ENCODE peak calls at places on chromosomes 3 and 15, in eight cellular contexts. J is aorta; P is Panc1; U is IMR-90; Q is A549; S is CD4-positive, alpha-beta memory T cell; F is gastrocnemius medialis; E is transverse colon. W is an unnamed sample. For H3K9me3, the result is how much of the 10 kb centered on the place peaks cover.

GRCh38 chr3:138834359-138835176 is at the start of gene PIK3CB:
- DNase-seq in J (peak), P (peak), U (peak), Q (peak), S (peak), F (peak), E (peak), W (peak)

GRCh38 chr3:194084284-194084683 is 51.7 kb upstream of the HES1 start:
- DNase-seq in J (no peak), P (no peak), U (no peak), Q (no peak), S (no peak), F (no peak), E (no peak), W (no peak)

GRCh38 chr3:128484404-128485282 is 8.4 kb downstream of the GATA2 start:
- DNase-seq in J (peak), P (no peak), U (no peak), Q (no peak), S (no peak), F (no peak), E (no peak), W (no peak)

GRCh38 chr15:100330221-100330620 is 11.6 kb downstream of the ADAMTS17 start:
- DNase-seq in J (no peak), P (no peak), U (no peak), Q (no peak), S (no peak), F (no peak), E (no peak), W (no peak)

GRCh38 chr3:128203171-128203570 is 49.9 kb downstream of the EEFSEC start:
- DNase-seq in J (no peak), P (no peak), U (no peak), Q (no peak), S (no peak), F (no peak), E (no peak), W (no peak)

GRCh38 chr15:41999290-42000285 is 21.3 kb downstream of the PLA2G4E start:
- DNase-seq in J (peak), P (no peak), U (no peak), Q (no peak), S (no peak), F (no peak), E (no peak), W (no peak)

GRCh38 chr15:31337352-31338031 is 10.9 kb downstream of the KLF13 start:
- DNase-seq in J (no peak), P (no peak), U (no peak), Q (no peak), S (peak), F (no peak), E (no peak), W (no peak)

GRCh38 chr15:55270301-55270700 is 19.3 kb downstream of the RAB27A start:
- DNase-seq in J (no peak), P (no peak), U (no peak), Q (no peak), S (no peak), F (no peak), E (no peak), W (no peak)

GRCh38 chr3:196650740-196651311 is 11.3 kb downstream of the NRROS start:
- DNase-seq in J (no peak), P (peak), U (peak), Q (peak), S (no peak), F (no peak), E (no peak), W (peak)

GRCh38 chr15:62591842-62592838 is 427.1 kb upstream of the C2CD4B start:
- DNase-seq in J (no peak), P (no peak), U (peak), Q (no peak), S (no peak), F (no peak), E (no peak), W (no peak)

GRCh38 chr3:171977426-171977825 is 62.0 kb upstream of the FNDC3B start:
- DNase-seq in J (no peak), P (no peak), U (no peak), Q (no peak), S (no peak), F (no peak), E (no peak), W (no peak)

GRCh38 chr3:127699098-127699945 is 26.6 kb downstream of the ABTB1 start:
- DNase-seq in J (peak), P (no peak), U (peak), Q (no peak), S (no peak), F (no peak), E (no peak), W (peak)

GRCh38 chr3:122944671-122945151 is 82.9 kb downstream of the SEMA5B start:
- DNase-seq in J (no peak), P (no peak), U (no peak), Q (no peak), S (no peak), F (no peak), E (no peak), W (peak)

GRCh38 chr3:100073555-100074307 is 40.6 kb downstream of the FILIP1L start:
- DNase-seq in J (no peak), P (no peak), U (peak), Q (no peak), S (no peak), F (no peak), E (peak), W (no peak)

DNA sequence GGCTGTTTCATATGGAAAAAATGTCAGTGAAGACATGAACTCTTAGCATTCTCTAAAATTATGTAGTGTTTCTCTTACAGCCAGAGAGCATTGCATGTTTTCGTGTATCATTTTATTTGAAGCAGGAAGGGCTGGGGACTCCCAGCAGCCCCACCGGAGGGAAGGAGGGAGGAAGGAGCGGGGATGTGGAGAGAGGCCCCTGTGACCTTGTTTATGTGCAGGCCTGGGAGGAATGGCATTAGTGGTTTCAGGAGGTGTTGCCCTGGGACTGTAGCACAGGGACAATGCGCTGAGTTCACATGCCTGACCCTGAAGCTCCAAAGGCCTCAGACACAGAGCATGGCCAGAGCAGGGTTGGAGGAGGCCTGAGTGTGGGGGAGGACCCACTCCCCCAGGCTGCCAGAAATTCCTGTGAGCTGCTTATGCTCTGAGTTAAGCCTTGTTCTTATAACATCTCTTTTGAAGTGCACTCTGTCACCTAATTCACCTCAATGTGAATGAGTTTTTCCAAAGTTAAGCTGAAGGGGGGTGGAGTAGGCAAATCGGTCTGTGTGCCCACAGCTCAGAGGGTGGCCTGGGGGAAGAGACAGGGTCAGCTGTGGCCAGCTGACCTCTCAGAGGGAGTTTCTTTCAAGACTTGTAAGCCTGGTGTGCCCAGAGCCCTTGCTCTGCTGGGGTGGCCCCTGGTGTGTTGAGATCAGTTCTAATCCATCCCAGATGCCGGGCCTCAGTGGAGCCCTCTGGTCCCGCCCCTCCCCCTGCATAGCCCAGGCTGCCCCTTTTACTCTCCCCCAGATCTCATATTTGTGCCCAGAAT is 3.9 kb upstream of the RNU6-1 start:
- DNase-seq in J (no peak), P (no peak), U (peak), Q (no peak), S (no peak), F (no peak), E (no peak), W (no peak)
- H3K9me3 ChIP-seq in J (under half), P (under half), U (under half), Q (under half), S (under half), F (under half), E (under half), W (under half)

DNA sequence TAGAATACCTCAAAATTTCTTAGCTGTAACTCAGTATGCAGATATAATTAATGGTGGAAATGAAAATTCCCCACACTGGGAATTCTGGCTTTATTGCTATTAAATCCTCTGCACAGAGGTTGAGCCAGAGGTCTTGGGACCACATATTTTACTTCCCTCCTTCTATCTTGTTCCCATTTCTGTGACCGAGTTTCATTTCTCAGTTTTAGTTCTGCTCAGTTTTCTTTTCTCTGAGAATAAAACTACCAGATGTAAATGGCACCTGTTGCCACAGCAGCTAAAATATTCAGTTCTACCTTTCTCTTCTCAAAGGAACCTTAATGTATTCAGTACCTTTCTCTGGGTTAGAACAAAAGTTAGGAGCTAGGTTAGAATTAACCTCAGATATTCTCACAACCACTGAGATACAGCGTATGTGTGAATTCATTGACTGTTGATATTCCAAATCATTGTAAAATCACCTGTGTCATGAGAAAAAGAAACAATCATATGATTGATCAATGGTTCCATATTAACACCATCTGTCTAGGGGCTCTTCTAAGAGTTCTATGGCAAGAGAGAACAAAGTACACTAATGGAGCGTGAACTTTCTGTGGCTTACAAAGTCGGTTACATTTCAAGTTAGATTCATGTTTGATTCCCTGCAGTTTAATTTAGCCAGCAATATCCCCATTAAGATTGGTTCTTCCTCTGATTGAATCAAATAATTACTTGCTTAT is 374.1 kb downstream of the EFHB start:
- DNase-seq in J (no peak), P (no peak), U (no peak), Q (no peak), S (no peak), F (no peak), E (no peak), W (no peak)
- H3K9me3 ChIP-seq in J (under half), P (under half), U (under half), Q (under half), S (under half), F (under half), E (under half), W (under half)

DNA sequence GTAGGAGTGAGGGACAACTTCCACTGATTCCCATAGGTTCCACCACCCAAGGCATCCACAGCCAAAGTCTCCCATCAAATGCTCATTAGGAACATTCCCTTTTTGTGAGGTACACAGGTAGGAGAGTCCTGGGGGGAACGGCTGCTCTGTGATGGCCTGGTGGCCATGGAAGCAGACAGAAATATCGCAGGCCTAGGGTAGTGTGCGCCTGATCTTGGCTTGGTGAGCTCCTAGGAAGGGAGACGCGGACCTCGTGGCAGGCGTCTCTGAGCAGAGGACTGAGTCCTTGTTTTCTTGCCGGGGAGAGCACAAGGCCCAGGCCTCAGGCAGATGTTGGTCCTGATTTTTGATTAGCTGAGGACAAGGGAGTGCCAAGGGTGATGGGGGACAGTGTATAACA is 99.5 kb downstream of the SNRPN start:
- DNase-seq in J (peak), P (no peak), U (no peak), Q (no peak), S (no peak), F (no peak), E (no peak), W (no peak)
- H3K9me3 ChIP-seq in J (half or more), P (half or more), U (half or more), Q (half or more), S (under half), F (half or more), E (half or more), W (under half)

GRCh38 chr15:87591042-87591441 is 665.5 kb downstream of the NTRK3 start:
- DNase-seq in J (no peak), P (no peak), U (no peak), Q (no peak), S (no peak), F (no peak), E (no peak), W (no peak)

GRCh38 chr15:87591521-87591920 is 665.0 kb downstream of the NTRK3 start:
- DNase-seq in J (no peak), P (no peak), U (no peak), Q (no peak), S (no peak), F (no peak), E (no peak), W (no peak)

GRCh38 chr15:87589134-87589533 is 667.4 kb downstream of the NTRK3 start:
- DNase-seq in J (no peak), P (no peak), U (no peak), Q (no peak), S (no peak), F (no peak), E (no peak), W (no peak)
- H3K9me3 ChIP-seq in J (under half), P (under half), U (under half), Q (under half), S (under half), F (under half), E (under half), W (under half)

GRCh38 chr15:72201346-72202029 is 3.9 kb upstream of the GRAMD2A start:
- DNase-seq in J (no peak), P (no peak), U (no peak), Q (no peak), S (no peak), F (peak), E (no peak), W (no peak)
- H3K9me3 ChIP-seq in J (under half), P (under half), U (under half), Q (under half), S (under half), F (under half), E (under half), W (under half)

GRCh38 chr3:31653464-31653863 is 120.7 kb downstream of the STT3B start:
- DNase-seq in J (no peak), P (no peak), U (no peak), Q (no peak), S (no peak), F (no peak), E (no peak), W (no peak)
- H3K9me3 ChIP-seq in J (under half), P (under half), U (under half), Q (half or more), S (under half), F (under half), E (half or more), W (under half)

DNA sequence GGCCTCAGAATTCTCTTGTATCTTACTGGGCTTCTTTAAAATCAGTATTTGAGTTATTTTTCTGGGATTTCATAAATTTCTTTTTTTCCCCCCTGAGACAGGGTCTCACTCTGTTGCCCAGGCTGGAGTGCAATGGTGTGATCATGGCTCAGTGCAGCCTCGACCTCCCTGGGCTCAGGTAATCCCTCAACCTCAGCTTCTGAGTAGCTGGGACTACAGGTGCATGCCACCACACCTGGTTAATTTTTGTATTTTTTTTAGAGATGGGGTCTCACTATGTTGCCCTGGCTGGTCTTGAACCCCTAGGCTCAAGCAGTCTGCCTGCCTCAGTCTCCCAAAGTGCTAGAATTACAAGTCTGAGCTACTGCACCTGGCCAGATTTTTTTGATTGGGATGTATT is 43.5 kb downstream of the NCK1 start:
- DNase-seq in J (no peak), P (no peak), U (no peak), Q (no peak), S (no peak), F (no peak), E (no peak), W (no peak)
- H3K9me3 ChIP-seq in J (under half), P (under half), U (under half), Q (under half), S (under half), F (under half), E (under half), W (under half)

W was measured in MG63.